ENCODE peak calls at places on chromosomes 13 and 19, in four cellular contexts. C is SK-N-SH, M is GM12878, B is GM23338. E is an unnamed sample.

GRCh38 chr13:32426981-32427851 is 714 bp downstream of the N4BP2L1 start:
- DNase-seq in C (peak), M (no peak), B (peak), E (peak)

GRCh38 chr13:114105351-114106225 is 26.8 kb downstream of the RASA3 start:
- DNase-seq in C (peak), M (no peak), B (no peak), E (no peak)

GRCh38 chr13:71874490-71874889 is 7.5 kb upstream of the DACH1 start:
- DNase-seq in C (no peak), M (no peak), B (no peak), E (no peak)

GRCh38 chr13:106348032-106348431 is 187.4 kb downstream of the EFNB2 start:
- DNase-seq in C (no peak), M (no peak), B (peak), E (peak)

GRCh38 chr19:55091955-55092354 is 16.3 kb downstream of the EPS8L1 start:
- DNase-seq in C (peak), M (no peak), B (peak), E (no peak)

GRCh38 chr19:1913781-1914577 is 8.8 kb downstream of the ADAT3 start:
- DNase-seq in C (no peak), M (no peak), B (no peak), E (no peak)

GRCh38 chr13:109666656-109667448 is 119.5 kb downstream of the IRS2 start:
- DNase-seq in C (peak), M (no peak), B (no peak), E (no peak)

GRCh38 chr19:18029617-18030338 is 21.8 kb downstream of the ARRDC2 start:
- DNase-seq in C (peak), M (no peak), B (no peak), E (peak)

GRCh38 chr13:46526763-46527162 is 26.2 kb upstream of the LRCH1 start:
- DNase-seq in C (no peak), M (peak), B (no peak), E (no peak)

GRCh38 chr19:8332976-8333770 is 9.9 kb downstream of the KANK3 start:
- DNase-seq in C (peak), M (no peak), B (peak), E (no peak)

GRCh38 chr13:49908637-49909036 is 27.5 kb downstream of the SPRYD7 start:
- DNase-seq in C (no peak), M (no peak), B (peak), E (no peak)

GRCh38 chr19:19741184-19741583 is 8.3 kb upstream of the ZNF14 start:
- DNase-seq in C (no peak), M (no peak), B (no peak), E (no peak)

GRCh38 chr13:79662882-79663281 is 181.9 kb downstream of the NDFIP2 start:
- DNase-seq in C (no peak), M (no peak), B (peak), E (peak)

GRCh38 chr13:108834193-108834592 is 204.8 kb downstream of the MYO16 start:
- DNase-seq in C (no peak), M (no peak), B (no peak), E (no peak)

GRCh38 chr19:40588926-40589569 is 12.1 kb upstream of the LTBP4 start:
- DNase-seq in C (no peak), M (no peak), B (no peak), E (no peak)

GRCh38 chr13:53045110-53045509 is 16.5 kb downstream of the OLFM4 start:
- DNase-seq in C (peak), M (no peak), B (no peak), E (peak)

GRCh38 chr13:46775385-46776065 is 21.4 kb downstream of the ESD start:
- DNase-seq in C (no peak), M (no peak), B (no peak), E (no peak)

GRCh38 chr19:5908773-5909442 is 4.2 kb downstream of the VMAC start:
- DNase-seq in C (no peak), M (no peak), B (no peak), E (no peak)

GRCh38 chr13:106350208-106350607 is 185.3 kb downstream of the EFNB2 start:
- DNase-seq in C (no peak), M (no peak), B (peak), E (no peak)

GRCh38 chr19:3042545-3043267 is 13.6 kb upstream of the TLE2 start:
- DNase-seq in C (no peak), M (no peak), B (no peak), E (no peak)

GRCh38 chr13:42219051-42219450 is 52.9 kb upstream of the AKAP11 start:
- DNase-seq in C (no peak), M (no peak), B (no peak), E (no peak)

GRCh38 chr19:45768644-45769053 is 403 bp downstream of the SIX5 start:
- DNase-seq in C (no peak), M (no peak), B (peak), E (no peak)

GRCh38 chr13:106640515-106640914 is 72.6 kb upstream of the ARGLU1 start:
- DNase-seq in C (no peak), M (no peak), B (no peak), E (no peak)

GRCh38 chr19:39411832-39412099 is 703 bp upstream of the PLEKHG2 start:
- DNase-seq in C (peak), M (peak), B (peak), E (peak)

GRCh38 chr19:35851213-35852028 is 883 bp downstream of the NPHS1 start:
- DNase-seq in C (peak), M (no peak), B (peak), E (no peak)

GRCh38 chr19:34834513-34834912 is 61.5 kb upstream of the ZNF599 start:
- DNase-seq in C (no peak), M (no peak), B (no peak), E (no peak)

GRCh38 chr19:16320987-16321386 is 3.6 kb upstream of the KLF2 start:
- DNase-seq in C (no peak), M (no peak), B (no peak), E (no peak)

GRCh38 chr19:45682908-45683307 is 8.8 kb downstream of the SNRPD2 start:
- DNase-seq in C (no peak), M (no peak), B (no peak), E (no peak)

GRCh38 chr19:16509141-16510061 is 13.2 kb downstream of the C19orf44 start:
- DNase-seq in C (peak), M (no peak), B (no peak), E (no peak)

GRCh38 chr13:32535140-32535539 is 3.5 kb downstream of the N4BP2L2 start:
- DNase-seq in C (no peak), M (no peak), B (no peak), E (no peak)

GRCh38 chr13:30744056-30744684 is 8.8 kb downstream of the ALOX5AP start:
- DNase-seq in C (no peak), M (peak), B (no peak), E (peak)

GRCh38 chr19:48798937-48799336 is 11.9 kb downstream of the BCAT2 start:
- DNase-seq in C (peak), M (peak), B (peak), E (peak)

GRCh38 chr13:44692173-44692713 is 116.1 kb upstream of the TSC22D1 start:
- DNase-seq in C (no peak), M (no peak), B (peak), E (no peak)

GRCh38 chr19:11950312-11950711 is 14.5 kb upstream of the ZNF763 start:
- DNase-seq in C (no peak), M (no peak), B (no peak), E (no peak)

GRCh38 chr13:110716235-110716505 is 2.7 kb downstream of the ING1 start:
- DNase-seq in C (no peak), M (no peak), B (peak), E (no peak)

DNA sequence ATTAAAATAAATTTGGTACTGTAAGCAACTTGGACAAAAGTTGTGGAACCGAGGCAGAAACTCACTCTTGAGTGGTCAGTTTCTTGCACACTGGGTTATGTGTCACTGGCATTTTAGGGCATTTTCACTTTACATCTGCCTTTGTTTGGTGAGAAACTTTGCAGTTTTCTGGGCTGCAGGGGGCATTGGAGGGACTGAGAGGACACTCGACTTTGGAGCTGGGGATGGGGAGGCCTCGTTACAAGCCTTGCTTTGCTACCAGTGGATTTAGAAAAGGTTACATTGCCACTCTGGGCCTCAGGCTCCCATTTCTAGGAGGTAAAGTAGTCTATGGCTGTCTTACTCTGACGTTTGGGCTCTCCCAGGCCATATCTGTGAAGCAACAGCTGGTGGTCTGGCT is 41.9 kb upstream of the ZNF536 start:
- DNase-seq in C (no peak), M (no peak), B (no peak), E (no peak)
- H3K27ac ChIP-seq in C (no peak), M (no peak), B (no peak), E (no peak)

GRCh38 chr19:30678168-30678567 is 306.0 kb downstream of the ZNF536 start:
- DNase-seq in C (no peak), M (no peak), B (no peak), E (no peak)
- TF ChIP-seq POLR2AphosphoS5 in C (no peak), M (no peak), B (no peak), E (no peak)

DNA sequence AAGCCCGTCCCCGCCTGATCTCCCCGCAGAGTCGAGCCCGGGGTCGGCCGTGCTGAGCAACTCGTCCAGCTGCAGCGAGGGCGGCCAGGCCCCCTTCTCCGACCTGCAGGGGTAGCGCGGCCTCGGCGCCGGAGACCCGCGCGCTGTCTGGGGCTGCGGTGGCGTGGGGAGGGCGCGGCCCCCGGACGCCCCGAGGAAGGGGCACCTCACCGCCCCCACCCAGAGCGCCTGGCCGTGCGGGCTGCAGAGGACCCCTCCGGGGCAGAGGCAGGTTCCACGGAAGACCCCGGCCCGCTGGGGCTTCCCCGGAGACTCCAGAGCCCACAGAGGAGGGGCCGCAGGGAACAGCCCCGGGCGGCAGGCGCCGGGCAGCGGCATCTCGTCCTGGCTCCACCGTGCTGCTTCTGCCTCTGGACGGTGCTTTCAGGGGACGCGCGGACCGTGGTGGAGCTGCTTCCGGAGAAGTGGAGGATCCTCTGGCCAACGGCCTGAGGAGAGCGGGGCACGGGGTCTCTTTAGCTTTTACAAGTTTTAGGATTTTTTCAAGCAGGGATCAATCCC is 8.8 kb upstream of the F7 start:
- DNase-seq in C (no peak), M (no peak), B (peak), E (no peak)
- H3K4me2 ChIP-seq in C (no peak), M (no peak), B (no peak), E (no peak)

DNA sequence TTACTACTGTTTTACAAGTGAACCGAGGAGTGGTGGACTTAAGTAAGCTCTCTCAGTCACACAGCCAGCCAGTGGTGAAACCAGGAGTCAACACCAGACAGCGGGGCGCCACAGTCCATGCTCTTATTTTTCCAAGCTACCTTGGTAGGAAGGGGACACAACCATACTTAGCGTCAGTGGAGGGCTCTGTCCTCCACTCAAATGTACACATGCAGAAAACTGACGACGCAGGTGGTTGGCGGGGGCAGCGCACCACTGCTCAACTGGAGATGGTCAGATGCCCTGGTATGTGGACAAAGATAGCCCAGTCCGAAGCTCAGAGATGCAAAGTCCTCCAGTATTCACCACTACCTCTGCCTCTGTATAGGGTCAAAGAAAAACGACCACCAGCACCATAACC is 1.1 kb downstream of the ZNF667 start:
- DNase-seq in C (no peak), M (no peak), B (no peak), E (no peak)
- H3K27ac ChIP-seq in C (peak), M (no peak), B (no peak), E (no peak)

DNA sequence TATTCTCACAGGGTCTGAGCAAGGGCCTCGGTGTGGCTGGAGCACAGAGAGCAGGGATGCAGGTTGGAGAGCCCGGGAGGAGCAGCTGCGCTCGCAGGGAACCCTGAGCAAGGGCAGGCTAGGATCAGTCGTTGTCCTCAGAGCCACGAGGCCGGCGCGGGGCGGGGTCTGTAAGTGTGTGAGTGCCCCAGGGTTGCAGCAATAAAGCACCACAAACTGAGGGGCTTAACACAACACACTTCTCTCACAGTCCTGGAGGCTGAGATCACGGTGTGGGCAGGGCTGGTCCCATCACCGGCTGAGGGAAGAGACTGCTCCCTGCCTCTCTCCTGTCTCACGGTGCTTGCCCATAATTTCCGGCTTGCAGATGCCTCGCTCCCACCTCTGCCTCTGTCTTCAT is 38.6 kb upstream of the GGACT start:
- DNase-seq in C (no peak), M (no peak), B (no peak), E (no peak)
- TF ChIP-seq POLR2AphosphoS5 in C (no peak), M (no peak), B (no peak), E (no peak)